ENCODE peak calls at places on chromosomes 5 and 9, in five cellular contexts. One of them, this sample, is unnamed.

GRCh38 chr5:79511945-79512493 is 1.9 kb downstream of the HOMER1 start:
- DNase-seq in foreskin keratinocyte: no peak
- DNase-seq in adrenal gland: no peak
- DNase-seq in neural crest cell: no peak
- DNase-seq in fibroblast of mammary gland: peak; percentile 14
- DNase-seq in this sample: peak; percentile 25

GRCh38 chr5:176560364-176560763 is 11.2 kb downstream of the CDHR2 start:
- DNase-seq in fibroblast of mammary gland: no peak
- DNase-seq in foreskin keratinocyte: no peak
- DNase-seq in neural crest cell: no peak
- DNase-seq in adrenal gland: no peak
- DNase-seq in this sample: no peak

GRCh38 chr5:77028631-77029375 is 1.4 kb upstream of the AGGF1 start:
- DNase-seq in fibroblast of mammary gland: no peak
- DNase-seq in neural crest cell: no peak
- DNase-seq in adrenal gland: no peak
- DNase-seq in foreskin keratinocyte: no peak
- DNase-seq in this sample: no peak

GRCh38 chr9:76758476-76758875 is 5.8 kb upstream of the PCA3 start:
- DNase-seq in fibroblast of mammary gland: no peak
- DNase-seq in neural crest cell: no peak
- DNase-seq in adrenal gland: no peak
- DNase-seq in foreskin keratinocyte: no peak
- DNase-seq in this sample: no peak

GRCh38 chr5:2634399-2635176 is 116.9 kb downstream of the IRX2 start:
- DNase-seq in neural crest cell: no peak
- DNase-seq in fibroblast of mammary gland: no peak
- DNase-seq in foreskin keratinocyte: no peak
- DNase-seq in adrenal gland: no peak
- DNase-seq in this sample: no peak

GRCh38 chr5:143826909-143827514 is 15.1 kb downstream of the HMHB1 start:
- DNase-seq in foreskin keratinocyte: peak; percentile 26
- DNase-seq in adrenal gland: no peak
- DNase-seq in neural crest cell: no peak
- DNase-seq in fibroblast of mammary gland: no peak
- DNase-seq in this sample: no peak

GRCh38 chr9:134638503-134639090 is 3.0 kb upstream of the COL5A1 start:
- DNase-seq in fibroblast of mammary gland: no peak
- DNase-seq in adrenal gland: no peak
- DNase-seq in neural crest cell: no peak
- DNase-seq in foreskin keratinocyte: no peak
- DNase-seq in this sample: no peak

GRCh38 chr9:26210338-26210851 is 532.2 kb upstream of the TUSC1 start:
- DNase-seq in foreskin keratinocyte: no peak
- DNase-seq in fibroblast of mammary gland: peak; percentile 47
- DNase-seq in adrenal gland: no peak
- DNase-seq in neural crest cell: no peak
- DNase-seq in this sample: no peak

GRCh38 chr5:14339467-14339866 is 196.3 kb downstream of the TRIO start:
- DNase-seq in adrenal gland: peak; percentile 76
- DNase-seq in neural crest cell: no peak
- DNase-seq in fibroblast of mammary gland: no peak
- DNase-seq in foreskin keratinocyte: no peak
- DNase-seq in this sample: no peak

GRCh38 chr9:116288658-116289057 is 135.1 kb downstream of the PAPPA start:
- DNase-seq in adrenal gland: peak; percentile 41
- DNase-seq in fibroblast of mammary gland: peak; percentile 100
- DNase-seq in neural crest cell: no peak
- DNase-seq in foreskin keratinocyte: peak; percentile 40
- DNase-seq in this sample: no peak

GRCh38 chr9:133609311-133610098 is at the start of gene FAM163B:
- DNase-seq in adrenal gland: peak; percentile 57
- DNase-seq in foreskin keratinocyte: no peak
- DNase-seq in neural crest cell: peak; percentile 72
- DNase-seq in fibroblast of mammary gland: peak; percentile 15
- DNase-seq in this sample: no peak

GRCh38 chr5:36367524-36367923 is 65.8 kb upstream of the RANBP3L start:
- DNase-seq in neural crest cell: no peak
- DNase-seq in foreskin keratinocyte: no peak
- DNase-seq in adrenal gland: no peak
- DNase-seq in fibroblast of mammary gland: peak; percentile 43
- DNase-seq in this sample: no peak

GRCh38 chr5:176501333-176501732 is 35.9 kb downstream of the RNF44 start:
- DNase-seq in adrenal gland: no peak
- DNase-seq in fibroblast of mammary gland: peak; percentile 88
- DNase-seq in neural crest cell: no peak
- DNase-seq in foreskin keratinocyte: peak; percentile 63
- DNase-seq in this sample: no peak

GRCh38 chr5:1041225-1042186 is 32.9 kb downstream of the NKD2 start:
- DNase-seq in fibroblast of mammary gland: no peak
- DNase-seq in foreskin keratinocyte: no peak
- DNase-seq in adrenal gland: no peak
- DNase-seq in neural crest cell: no peak
- DNase-seq in this sample: no peak

GRCh38 chr5:123916331-123917121 is 404.5 kb downstream of the CSNK1G3 start:
- DNase-seq in foreskin keratinocyte: peak; percentile 82
- DNase-seq in neural crest cell: no peak
- DNase-seq in adrenal gland: no peak
- DNase-seq in fibroblast of mammary gland: peak; percentile 58
- DNase-seq in this sample: no peak

GRCh38 chr9:136512651-136513066 is 29.8 kb upstream of the SEC16A start:
- DNase-seq in foreskin keratinocyte: no peak
- DNase-seq in neural crest cell: no peak
- DNase-seq in fibroblast of mammary gland: no peak
- DNase-seq in adrenal gland: no peak
- DNase-seq in this sample: no peak

GRCh38 chr5:41156739-41157138 is 56.6 kb downstream of the C6 start:
- DNase-seq in fibroblast of mammary gland: peak; percentile 94
- DNase-seq in neural crest cell: no peak
- DNase-seq in adrenal gland: no peak
- DNase-seq in foreskin keratinocyte: no peak
- DNase-seq in this sample: no peak

GRCh38 chr5:179182601-179183000 is 122.4 kb downstream of the ZNF354C start:
- DNase-seq in foreskin keratinocyte: no peak
- DNase-seq in fibroblast of mammary gland: no peak
- DNase-seq in neural crest cell: no peak
- DNase-seq in adrenal gland: no peak
- DNase-seq in this sample: no peak

GRCh38 chr5:102858808-102859207 is 103.7 kb downstream of the PAM start:
- DNase-seq in foreskin keratinocyte: peak; percentile 35
- DNase-seq in fibroblast of mammary gland: peak; percentile 94
- DNase-seq in adrenal gland: no peak
- DNase-seq in neural crest cell: no peak
- DNase-seq in this sample: no peak

GRCh38 chr5:91219803-91220371 is 163.2 kb downstream of the ARRDC3 start:
- DNase-seq in fibroblast of mammary gland: peak; percentile 71
- DNase-seq in foreskin keratinocyte: no peak
- DNase-seq in neural crest cell: no peak
- DNase-seq in adrenal gland: peak; percentile 28
- DNase-seq in this sample: peak; percentile 72

GRCh38 chr5:149452665-149453617 is 73.8 kb upstream of the IL17B start:
- DNase-seq in adrenal gland: peak; percentile 36
- DNase-seq in fibroblast of mammary gland: peak; percentile 92
- DNase-seq in neural crest cell: no peak
- DNase-seq in foreskin keratinocyte: peak; percentile 84
- DNase-seq in this sample: no peak

GRCh38 chr9:79615038-79615437 is 43.3 kb downstream of the TLE4 start:
- DNase-seq in fibroblast of mammary gland: no peak
- DNase-seq in foreskin keratinocyte: no peak
- DNase-seq in neural crest cell: no peak
- DNase-seq in adrenal gland: no peak
- DNase-seq in this sample: no peak

GRCh38 chr9:136346157-136346481 is 17.4 kb downstream of the DNLZ start:
- DNase-seq in adrenal gland: no peak
- DNase-seq in foreskin keratinocyte: no peak
- DNase-seq in fibroblast of mammary gland: no peak
- DNase-seq in neural crest cell: no peak
- DNase-seq in this sample: no peak

GRCh38 chr5:61582421-61582820 is 250.4 kb downstream of the ZSWIM6 start:
- DNase-seq in foreskin keratinocyte: no peak
- DNase-seq in adrenal gland: no peak
- DNase-seq in fibroblast of mammary gland: no peak
- DNase-seq in neural crest cell: no peak
- DNase-seq in this sample: no peak

GRCh38 chr9:99411479-99412100 is 189.5 kb downstream of the SEC61B start:
- DNase-seq in neural crest cell: no peak
- DNase-seq in adrenal gland: no peak
- DNase-seq in fibroblast of mammary gland: no peak
- DNase-seq in foreskin keratinocyte: no peak
- DNase-seq in this sample: no peak

GRCh38 chr9:35954942-35955546 is 2.9 kb downstream of the OR2S2 start:
- DNase-seq in adrenal gland: peak; percentile 76
- DNase-seq in neural crest cell: peak; percentile 33
- DNase-seq in fibroblast of mammary gland: peak; percentile 87
- DNase-seq in foreskin keratinocyte: peak; percentile 26
- DNase-seq in this sample: peak; percentile 67

GRCh38 chr9:106869458-106869857 is 6.5 kb downstream of the ZNF462 start:
- DNase-seq in neural crest cell: no peak
- DNase-seq in foreskin keratinocyte: no peak
- DNase-seq in adrenal gland: no peak
- DNase-seq in fibroblast of mammary gland: peak; percentile 81
- DNase-seq in this sample: no peak

GRCh38 chr5:1282139-1282992 is 12.5 kb downstream of the TERT start:
- DNase-seq in adrenal gland: no peak
- DNase-seq in foreskin keratinocyte: peak; percentile 19
- DNase-seq in neural crest cell: no peak
- DNase-seq in fibroblast of mammary gland: no peak
- DNase-seq in this sample: no peak

GRCh38 chr9:133099726-133100517 is 21.1 kb downstream of the RALGDS start:
- DNase-seq in foreskin keratinocyte: no peak
- DNase-seq in fibroblast of mammary gland: no peak
- DNase-seq in neural crest cell: no peak
- DNase-seq in adrenal gland: no peak
- DNase-seq in this sample: no peak

GRCh38 chr5:164048527-164048926 is 543.1 kb downstream of the MAT2B start:
- DNase-seq in adrenal gland: no peak
- DNase-seq in fibroblast of mammary gland: peak; percentile 25
- DNase-seq in foreskin keratinocyte: no peak
- DNase-seq in neural crest cell: no peak
- DNase-seq in this sample: peak; percentile 3

GRCh38 chr5:73796164-73797141 is 170.5 kb downstream of the ARHGEF28 start:
- DNase-seq in foreskin keratinocyte: peak; percentile 83
- DNase-seq in fibroblast of mammary gland: peak; percentile 97
- DNase-seq in adrenal gland: peak; percentile 86
- DNase-seq in neural crest cell: no peak
- DNase-seq in this sample: peak; percentile 47

GRCh38 chr9:71638627-71639026 is 129.7 kb downstream of the CEMIP2 start:
- DNase-seq in foreskin keratinocyte: no peak
- DNase-seq in neural crest cell: no peak
- DNase-seq in fibroblast of mammary gland: no peak
- DNase-seq in adrenal gland: peak; percentile 61
- DNase-seq in this sample: no peak

GRCh38 chr5:103724272-103724671 is 161.7 kb upstream of the NUDT12 start:
- DNase-seq in adrenal gland: no peak
- DNase-seq in neural crest cell: no peak
- DNase-seq in foreskin keratinocyte: no peak
- DNase-seq in fibroblast of mammary gland: no peak
- DNase-seq in this sample: no peak

GRCh38 chr9:132797861-132798659 is 80.0 kb downstream of the AK8 start:
- DNase-seq in fibroblast of mammary gland: peak; percentile 2
- DNase-seq in neural crest cell: no peak
- DNase-seq in foreskin keratinocyte: no peak
- DNase-seq in adrenal gland: no peak
- DNase-seq in this sample: no peak

GRCh38 chr9:95506692-95507455 is 9.9 kb downstream of the PTCH1 start:
- DNase-seq in foreskin keratinocyte: peak; percentile 55
- DNase-seq in neural crest cell: peak; percentile 35
- DNase-seq in fibroblast of mammary gland: peak; percentile 55
- DNase-seq in adrenal gland: peak; percentile 53
- DNase-seq in this sample: peak; percentile 80

GRCh38 chr5:96743805-96744559 is 63.8 kb downstream of the ERAP1 start:
- DNase-seq in foreskin keratinocyte: no peak
- DNase-seq in adrenal gland: no peak
- DNase-seq in neural crest cell: no peak
- DNase-seq in fibroblast of mammary gland: no peak
- DNase-seq in this sample: no peak

GRCh38 chr5:163339148-163339547 is 98.2 kb upstream of the CCNG1 start:
- DNase-seq in neural crest cell: no peak
- DNase-seq in adrenal gland: no peak
- DNase-seq in fibroblast of mammary gland: no peak
- DNase-seq in foreskin keratinocyte: no peak
- DNase-seq in this sample: no peak

GRCh38 chr5:38237681-38238080 is 20.7 kb upstream of the EGFLAM start:
- DNase-seq in adrenal gland: no peak
- DNase-seq in neural crest cell: no peak
- DNase-seq in foreskin keratinocyte: no peak
- DNase-seq in fibroblast of mammary gland: no peak
- DNase-seq in this sample: no peak

GRCh38 chr9:124033967-124034366 is 22.4 kb downstream of the LHX2 start:
- DNase-seq in foreskin keratinocyte: no peak
- DNase-seq in neural crest cell: no peak
- DNase-seq in adrenal gland: no peak
- DNase-seq in fibroblast of mammary gland: no peak
- DNase-seq in this sample: no peak

GRCh38 chr5:135977375-135977928 is 22.7 kb upstream of the LECT2 start:
- DNase-seq in foreskin keratinocyte: peak; percentile 64
- DNase-seq in neural crest cell: peak; percentile 77
- DNase-seq in adrenal gland: peak; percentile 75
- DNase-seq in fibroblast of mammary gland: no peak
- DNase-seq in this sample: peak; percentile 81

GRCh38 chr5:5838493-5838892 is 416.0 kb downstream of the ICE1 start:
- DNase-seq in fibroblast of mammary gland: no peak
- DNase-seq in foreskin keratinocyte: no peak
- DNase-seq in neural crest cell: no peak
- DNase-seq in adrenal gland: peak; percentile 22
- DNase-seq in this sample: no peak
- TF ChIP-seq CTCF in fibroblast of mammary gland: no peak
- TF ChIP-seq CTCF in foreskin keratinocyte: no peak
- TF ChIP-seq CTCF in neural crest cell: no peak
- TF ChIP-seq CTCF in adrenal gland: no peak
- TF ChIP-seq CTCF in this sample: no peak

GRCh38 chr5:5726401-5726800 is 303.9 kb downstream of the ICE1 start:
- DNase-seq in foreskin keratinocyte: no peak
- DNase-seq in neural crest cell: no peak
- DNase-seq in fibroblast of mammary gland: no peak
- DNase-seq in adrenal gland: no peak
- DNase-seq in this sample: no peak
- TF ChIP-seq CTCF in foreskin keratinocyte: no peak
- TF ChIP-seq CTCF in neural crest cell: no peak
- TF ChIP-seq CTCF in fibroblast of mammary gland: no peak
- TF ChIP-seq CTCF in adrenal gland: no peak
- TF ChIP-seq CTCF in this sample: peak; percentile 8

GRCh38 chr9:121383715-121384114 is 13.7 kb upstream of the STOM start:
- DNase-seq in fibroblast of mammary gland: no peak
- DNase-seq in foreskin keratinocyte: no peak
- DNase-seq in adrenal gland: no peak
- DNase-seq in neural crest cell: no peak
- DNase-seq in this sample: peak; percentile 62
- TF ChIP-seq CTCF in fibroblast of mammary gland: no peak
- TF ChIP-seq CTCF in foreskin keratinocyte: no peak
- TF ChIP-seq CTCF in adrenal gland: no peak
- TF ChIP-seq CTCF in neural crest cell: no peak
- TF ChIP-seq CTCF in this sample: no peak

GRCh38 chr5:93581738-93582414 is 857 bp upstream of the NR2F1-AS1 start:
- DNase-seq in fibroblast of mammary gland: peak; percentile 82
- DNase-seq in foreskin keratinocyte: no peak
- DNase-seq in adrenal gland: peak; percentile 47
- DNase-seq in neural crest cell: no peak
- DNase-seq in this sample: peak; percentile 17
- TF ChIP-seq CTCF in fibroblast of mammary gland: no peak
- TF ChIP-seq CTCF in foreskin keratinocyte: no peak
- TF ChIP-seq CTCF in adrenal gland: peak; percentile 66
- TF ChIP-seq CTCF in neural crest cell: no peak
- TF ChIP-seq CTCF in this sample: no peak